ENCODE peak calls at places on chromosomes 16 and 17, in six cellular contexts. M is iris pigment epithelial cell, O is bronchial epithelial cell, T is fibroblast of pulmonary artery, W is tibial nerve, G is HTR-8/SVneo. E is an unnamed sample.

GRCh38 chr16:5033256-5034166 is at the start of gene NAGPA:
- DNase-seq in M (peak), O (peak), T (peak), W (peak), G (peak), E (peak)

GRCh38 chr17:21286066-21286770 is 1.7 kb downstream of the MAP2K3 start:
- DNase-seq in M (peak), O (peak), T (peak), W (peak), G (peak), E (peak)

GRCh38 chr17:77712578-77712977 is 245.9 kb upstream of the TNRC6C start:
- DNase-seq in M (no peak), O (no peak), T (no peak), W (no peak), G (no peak), E (no peak)

GRCh38 chr17:41284546-41284945 is 9.0 kb downstream of the KRTAP9-7 start:
- DNase-seq in M (peak), O (peak), T (no peak), W (no peak), G (no peak), E (no peak)

GRCh38 chr17:74767111-74767516 is 9.0 kb downstream of the NAT9 start:
- DNase-seq in M (no peak), O (no peak), T (no peak), W (no peak), G (no peak), E (peak)

GRCh38 chr17:80474933-80475915 is 1.2 kb downstream of the NPTX1 start:
- DNase-seq in M (no peak), O (no peak), T (no peak), W (no peak), G (no peak), E (no peak)

GRCh38 chr16:28003021-28003865 is 60.3 kb downstream of the GSG1L start:
- DNase-seq in M (no peak), O (no peak), T (no peak), W (no peak), G (no peak), E (peak)

GRCh38 chr17:42673266-42673884 is 3.4 kb downstream of the PLEKHH3 start:
- DNase-seq in M (peak), O (no peak), T (no peak), W (no peak), G (no peak), E (no peak)

GRCh38 chr16:69270831-69271230 is 40.3 kb upstream of the VPS4A start:
- DNase-seq in M (no peak), O (no peak), T (no peak), W (no peak), G (no peak), E (no peak)

GRCh38 chr17:42720996-42721583 is 23.8 kb downstream of the EZH1 start:
- DNase-seq in M (peak), O (peak), T (peak), W (no peak), G (peak), E (no peak)

GRCh38 chr17:57852041-57852954 is 2.5 kb upstream of the MRPS23 start:
- DNase-seq in M (no peak), O (no peak), T (no peak), W (no peak), G (no peak), E (no peak)

GRCh38 chr16:70689035-70689969 is 3.4 kb upstream of the MTSS2 start:
- DNase-seq in M (no peak), O (no peak), T (no peak), W (no peak), G (no peak), E (peak)

GRCh38 chr16:31334934-31335333 is 20.0 kb upstream of the ITGAX start:
- DNase-seq in M (no peak), O (no peak), T (no peak), W (no peak), G (no peak), E (no peak)

GRCh38 chr16:15507299-15507958 is 73.0 kb downstream of the BMERB1 start:
- DNase-seq in M (peak), O (no peak), T (peak), W (no peak), G (no peak), E (peak)

GRCh38 chr16:46972429-46972970 is 974 bp downstream of the DNAJA2 start:
- DNase-seq in M (peak), O (peak), T (no peak), W (no peak), G (peak), E (no peak)

GRCh38 chr16:49550666-49551065 is 177.1 kb downstream of the C16orf78 start:
- DNase-seq in M (no peak), O (no peak), T (no peak), W (no peak), G (no peak), E (no peak)

GRCh38 chr17:80364091-80364691 is 50.8 kb upstream of the ENDOV start:
- DNase-seq in M (no peak), O (peak), T (no peak), W (no peak), G (peak), E (peak)

GRCh38 chr16:77991701-77992100 is 30.6 kb upstream of the CLEC3A start:
- DNase-seq in M (no peak), O (no peak), T (no peak), W (no peak), G (no peak), E (no peak)

GRCh38 chr17:78364436-78365281 is 4.8 kb upstream of the SOCS3 start:
- DNase-seq in M (no peak), O (no peak), T (no peak), W (no peak), G (no peak), E (no peak)

GRCh38 chr16:81586421-81586820 is 141.8 kb downstream of the CMIP start:
- DNase-seq in M (peak), O (no peak), T (no peak), W (no peak), G (peak), E (no peak)

GRCh38 chr16:4663756-4664465 is 29.5 kb upstream of the NUDT16L1 start:
- DNase-seq in M (peak), O (no peak), T (peak), W (no peak), G (no peak), E (no peak)

GRCh38 chr17:15026088-15026487 is 239.0 kb downstream of the PMP22 start:
- DNase-seq in M (no peak), O (no peak), T (no peak), W (no peak), G (no peak), E (no peak)

GRCh38 chr16:12461201-12461600 is 342.5 kb downstream of the CPPED1 start:
- DNase-seq in M (peak), O (no peak), T (peak), W (no peak), G (no peak), E (no peak)

GRCh38 chr16:23922406-23922805 is 86.6 kb downstream of the PRKCB start:
- DNase-seq in M (no peak), O (no peak), T (no peak), W (no peak), G (no peak), E (no peak)

GRCh38 chr17:45127583-45128300 is 4.6 kb downstream of the PLCD3 start:
- DNase-seq in M (peak), O (peak), T (peak), W (peak), G (peak), E (no peak)

GRCh38 chr17:55690105-55690508 is 32.6 kb downstream of the TMEM100 start:
- DNase-seq in M (peak), O (no peak), T (no peak), W (no peak), G (no peak), E (no peak)

GRCh38 chr16:10926867-10927266 is 15.4 kb downstream of the DEXI start:
- DNase-seq in M (no peak), O (no peak), T (no peak), W (no peak), G (no peak), E (no peak)

GRCh38 chr16:74901606-74902005 is 83.3 kb downstream of the WDR59 start:
- DNase-seq in M (no peak), O (no peak), T (no peak), W (no peak), G (no peak), E (no peak)

GRCh38 chr17:1043601-1044251 is 46.8 kb downstream of the TIMM22 start:
- DNase-seq in M (no peak), O (no peak), T (peak), W (no peak), G (no peak), E (no peak)

GRCh38 chr16:50367777-50368409 is 895 bp downstream of the BRD7 start:
- DNase-seq in M (no peak), O (peak), T (no peak), W (no peak), G (no peak), E (no peak)

GRCh38 chr17:47720754-47721533 is 12.1 kb upstream of the TBX21 start:
- DNase-seq in M (no peak), O (peak), T (no peak), W (no peak), G (no peak), E (no peak)

GRCh38 chr17:40552806-40553693 is 12.2 kb downstream of the CCR7 start:
- DNase-seq in M (no peak), O (no peak), T (no peak), W (no peak), G (no peak), E (no peak)

GRCh38 chr16:1206786-1207185 is 18.3 kb downstream of the TPSG1 start:
- DNase-seq in M (no peak), O (no peak), T (no peak), W (no peak), G (no peak), E (no peak)

GRCh38 chr16:71448274-71448866 is 6.5 kb upstream of the TLE7 start:
- DNase-seq in M (no peak), O (no peak), T (no peak), W (no peak), G (no peak), E (no peak)